ENCODE peak calls at places on chromosomes 5 and 9, in eight cellular contexts. I, A, J, W, M, H, K and Z are unnamed samples.

GRCh38 chr9:105373723-105374122 is 74.1 kb upstream of the FSD1L start:
- DNase-seq in K (no peak), A (no peak), W (no peak), M (no peak), I (no peak), H (no peak), J (no peak), Z (no peak)

GRCh38 chr9:3980771-3981170 is 319.1 kb downstream of the GLIS3 start:
- DNase-seq in A (peak; percentile 35), W (no peak), I (no peak), H (no peak), K (no peak), J (no peak), M (no peak), Z (peak; percentile 52)

GRCh38 chr9:132631280-132631679 is 38.5 kb downstream of the DDX31 start:
- DNase-seq in H (no peak), I (no peak), J (no peak), M (no peak), W (no peak), A (peak; percentile 65), K (no peak), Z (no peak)

GRCh38 chr5:112106878-112107277 is 312.2 kb downstream of the EPB41L4A start:
- DNase-seq in M (no peak), W (no peak), A (no peak), I (no peak), H (no peak), K (no peak), J (no peak), Z (no peak)

GRCh38 chr5:64865662-64866061 is 96.9 kb downstream of the CWC27 start:
- DNase-seq in A (no peak), J (no peak), H (no peak), M (no peak), W (no peak), K (no peak), I (no peak), Z (no peak)

GRCh38 chr9:110133608-110134214 is 74.2 kb downstream of the C9orf152 start:
- DNase-seq in K (no peak), W (no peak), H (no peak), J (no peak), M (no peak), I (no peak), A (no peak), Z (no peak)

GRCh38 chr9:116000748-116001329 is 152.8 kb upstream of the PAPPA start:
- DNase-seq in A (no peak), H (no peak), W (no peak), I (no peak), J (no peak), M (peak; percentile 36), K (no peak), Z (no peak)

GRCh38 chr5:1103505-1104326 is 8.1 kb downstream of the SLC12A7 start:
- DNase-seq in M (no peak), A (no peak), W (no peak), I (no peak), K (peak; percentile 50), H (no peak), J (no peak), Z (no peak)

GRCh38 chr5:142800776-142801494 is 30.8 kb downstream of the ARHGAP26 start:
- DNase-seq in J (no peak), M (no peak), A (no peak), K (no peak), W (no peak), I (no peak), H (no peak), Z (no peak)

GRCh38 chr5:154286557-154286956 is 96.0 kb downstream of the GALNT10 start:
- DNase-seq in K (no peak), M (no peak), H (no peak), I (no peak), A (no peak), J (no peak), W (no peak), Z (no peak)

GRCh38 chr9:13267743-13268142 is 11.7 kb downstream of the MPDZ start:
- DNase-seq in W (peak; percentile 84), K (no peak), H (no peak), M (no peak), I (no peak), A (peak; percentile 69), J (no peak), Z (no peak)

GRCh38 chr9:82797539-82797938 is 265.4 kb downstream of the RASEF start:
- DNase-seq in M (no peak), K (peak; percentile 13), A (no peak), W (no peak), J (no peak), I (no peak), H (no peak), Z (peak; percentile 4)

GRCh38 chr5:35294976-35295375 is 64.7 kb upstream of the PRLR start:
- DNase-seq in A (no peak), W (no peak), I (no peak), M (no peak), K (no peak), J (no peak), H (no peak), Z (no peak)

GRCh38 chr9:85521331-85522197 is 220.2 kb downstream of the AGTPBP1 start:
- DNase-seq in I (no peak), J (no peak), H (no peak), W (no peak), K (no peak), M (no peak), A (no peak), Z (no peak)

GRCh38 chr5:169164481-169164925 is 136.4 kb downstream of the SLIT3 start:
- DNase-seq in H (no peak), W (peak; percentile 52), M (no peak), I (no peak), J (no peak), K (no peak), A (peak; percentile 47), Z (no peak)

GRCh38 chr9:80994892-80995291 is 694.5 kb downstream of the TLE1 start:
- DNase-seq in K (no peak), W (no peak), A (peak; percentile 19), H (no peak), J (no peak), I (no peak), M (no peak), Z (peak; percentile 12)